ENCODE peak calls at places on chromosomes 11 and 22, in five cellular contexts. Q, M, I, Y and H are unnamed samples.

GRCh38 chr22:17938484-17938924 is 85.9 kb downstream of the MICAL3 start:
- DNase-seq in Q (no peak), M (no peak), I (no peak), Y (no peak), H (no peak)

GRCh38 chr11:9525116-9525515 is 48.4 kb upstream of the WEE1 start:
- DNase-seq in Q (no peak), M (no peak), I (no peak), Y (no peak), H (no peak)

GRCh38 chr11:85759915-85760314 is 51.0 kb downstream of the SYTL2 start:
- DNase-seq in Q (no peak), M (peak), I (no peak), Y (no peak), H (peak)

GRCh38 chr22:29799217-29799680 is 32.1 kb downstream of the UQCR10 start:
- DNase-seq in Q (no peak), M (peak), I (no peak), Y (peak), H (peak)

GRCh38 chr22:44338183-44338812 is 25.5 kb upstream of the SHISAL1 start:
- DNase-seq in Q (no peak), M (no peak), I (no peak), Y (no peak), H (peak)

GRCh38 chr11:3894128-3894731 is 38.8 kb downstream of the STIM1 start:
- DNase-seq in Q (peak), M (no peak), I (no peak), Y (no peak), H (no peak)

GRCh38 chr11:130439160-130439519 is 9.3 kb upstream of the ADAMTS15 start:
- DNase-seq in Q (no peak), M (no peak), I (no peak), Y (no peak), H (no peak)

GRCh38 chr22:39598017-39598965 is 27.7 kb downstream of the CACNA1I start:
- DNase-seq in Q (peak), M (no peak), I (peak), Y (no peak), H (no peak)

GRCh38 chr11:88246680-88247079 is 71.4 kb upstream of the RAB38 start:
- DNase-seq in Q (no peak), M (peak), I (no peak), Y (no peak), H (peak)

GRCh38 chr11:255176-255575 is 18.4 kb downstream of the PSMD13 start:
- DNase-seq in Q (no peak), M (no peak), I (no peak), Y (no peak), H (no peak)

GRCh38 chr11:59680287-59681154 is 11.7 kb upstream of the PATL1 start:
- DNase-seq in Q (peak), M (peak), I (peak), Y (no peak), H (peak)

GRCh38 chr11:79570104-79570503 is 129.3 kb upstream of the TENM4 start:
- DNase-seq in Q (no peak), M (no peak), I (no peak), Y (no peak), H (no peak)

GRCh38 chr11:83713701-83714100 is 427.5 kb upstream of the CCDC90B start:
- DNase-seq in Q (no peak), M (peak), I (no peak), Y (no peak), H (no peak)

GRCh38 chr11:82682003-82682751 is 51.5 kb downstream of the FAM181B start:
- DNase-seq in Q (peak), M (peak), I (no peak), Y (no peak), H (peak)

GRCh38 chr22:43945632-43946390 is 9.4 kb upstream of the SAMM50 start:
- DNase-seq in Q (peak), M (peak), I (peak), Y (no peak), H (peak)

GRCh38 chr22:43230571-43230970 is 43.6 kb upstream of the TTLL12 start:
- DNase-seq in Q (no peak), M (no peak), I (no peak), Y (no peak), H (no peak)

GRCh38 chr11:116180806-116181600 is 591.8 kb downstream of the BUD13 start:
- DNase-seq in Q (no peak), M (no peak), I (no peak), Y (no peak), H (no peak)

GRCh38 chr11:35518766-35519165 is 6.7 kb downstream of the PAMR1 start:
- DNase-seq in Q (no peak), M (peak), I (no peak), Y (no peak), H (peak)

GRCh38 chr11:55895216-55895615 is 12.1 kb downstream of the TRIM51 start:
- DNase-seq in Q (no peak), M (no peak), I (no peak), Y (no peak), H (no peak)

DNA sequence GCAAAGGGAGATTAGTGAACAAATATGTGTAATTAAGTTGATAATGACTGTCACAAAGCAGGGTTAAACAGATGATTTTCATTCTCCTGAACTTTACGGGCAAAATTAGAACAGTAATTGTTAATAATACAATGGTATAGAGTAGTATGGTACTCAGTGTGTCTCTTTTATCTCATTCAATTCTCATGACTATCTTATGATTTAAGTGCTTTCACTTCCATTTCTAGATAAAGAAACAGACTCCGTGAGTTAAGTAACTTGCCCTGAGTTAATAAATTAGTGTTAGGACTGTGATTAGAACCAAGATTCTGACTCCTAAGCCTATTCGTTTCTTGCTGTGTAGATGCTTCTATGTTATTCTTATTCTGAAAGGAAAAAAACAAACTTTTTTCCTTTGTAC is 22.0 kb downstream of the PIH1D2 start:
- DNase-seq in Q (no peak), M (no peak), I (no peak), Y (no peak), H (no peak)
- H3K4me3 ChIP-seq in Q (no peak), M (no peak), I (no peak), Y (no peak), H (no peak)

GRCh38 chr11:110329441-110329840 is 33.0 kb upstream of the RDX start:
- DNase-seq in Q (no peak), M (no peak), I (no peak), Y (no peak), H (no peak)

GRCh38 chr11:110331626-110332025 is 35.2 kb upstream of the RDX start:
- DNase-seq in Q (no peak), M (no peak), I (no peak), Y (no peak), H (no peak)

GRCh38 chr11:110323786-110324185 is 27.4 kb upstream of the RDX start:
- DNase-seq in Q (no peak), M (no peak), I (no peak), Y (no peak), H (no peak)

DNA sequence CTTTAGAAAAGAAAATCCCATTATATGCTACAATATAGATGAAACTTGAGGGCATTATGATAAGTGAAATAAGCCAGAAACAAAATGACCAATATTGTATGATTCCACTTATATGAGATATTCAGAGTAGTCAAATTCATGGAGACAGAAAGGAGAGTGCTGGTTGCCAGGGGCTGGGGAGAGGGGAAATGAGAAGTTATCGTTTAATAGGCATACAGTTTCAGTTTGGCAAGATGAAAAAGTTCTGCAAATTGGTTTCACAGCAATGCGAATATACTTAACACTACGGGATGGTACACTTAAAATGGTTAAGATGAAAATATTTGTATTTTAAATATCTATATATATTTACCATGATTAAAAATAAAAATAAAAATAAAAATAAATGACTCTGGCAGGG is 31.1 kb upstream of the RDX start:
- DNase-seq in Q (no peak), M (no peak), I (no peak), Y (no peak), H (no peak)
- H3K4me3 ChIP-seq in Q (no peak), M (no peak), I (no peak), Y (no peak), H (no peak)

GRCh38 chr11:70826950-70827349 is 425.4 kb downstream of the SHANK2 start:
- DNase-seq in Q (no peak), M (no peak), I (no peak), Y (no peak), H (no peak)
- H3K4me3 ChIP-seq in Q (no peak), M (no peak), I (no peak), Y (peak), H (no peak)

DNA sequence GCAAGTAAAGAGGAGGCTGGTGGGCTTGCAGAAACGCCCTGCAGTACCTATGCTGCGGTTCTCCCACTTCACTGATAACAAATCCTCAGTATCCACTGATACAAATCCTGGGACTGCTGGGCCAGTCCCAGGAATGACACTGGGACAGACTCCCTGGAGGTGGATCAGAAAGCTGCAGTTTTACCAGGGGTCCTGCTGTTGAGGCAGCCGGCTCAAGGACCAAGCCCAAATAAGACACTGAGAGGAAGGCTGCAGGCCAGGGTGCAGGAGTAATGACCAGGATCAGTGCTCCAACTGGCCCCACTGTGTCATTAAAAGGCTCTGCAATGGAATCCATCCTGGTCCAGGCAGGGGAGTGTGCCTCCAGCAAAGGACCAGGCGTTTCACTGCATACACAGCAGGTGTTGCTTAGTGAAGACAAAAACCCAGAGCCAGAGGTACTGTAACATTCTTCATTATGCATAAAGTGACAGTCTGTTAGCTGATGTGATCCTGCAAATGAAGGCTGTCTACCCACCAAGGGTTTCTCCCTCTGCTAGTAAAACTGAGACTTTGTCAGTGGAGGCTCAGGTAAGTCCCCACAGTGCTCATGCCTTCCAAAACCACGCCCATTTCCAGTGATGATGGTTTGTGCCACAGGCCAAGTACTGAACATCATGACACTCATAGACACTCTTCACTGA is 1.4 kb upstream of the C22orf39 start:
- DNase-seq in Q (no peak), M (no peak), I (no peak), Y (no peak), H (no peak)
- H3K4me3 ChIP-seq in Q (peak), M (no peak), I (no peak), Y (no peak), H (no peak)

GRCh38 chr22:50599816-50600454 is 658 bp upstream of the MAPK8IP2 start:
- DNase-seq in Q (peak), M (no peak), I (peak), Y (no peak), H (peak)
- H3K4me3 ChIP-seq in Q (no peak), M (no peak), I (no peak), Y (peak), H (no peak)

GRCh38 chr22:50486561-50487289 is at the start of gene MIOX:
- DNase-seq in Q (no peak), M (no peak), I (no peak), Y (no peak), H (no peak)
- H3K4me3 ChIP-seq in Q (no peak), M (no peak), I (no peak), Y (no peak), H (no peak)

GRCh38 chr11:64027619-64028397 is 7.9 kb upstream of the FLRT1 start:
- DNase-seq in Q (no peak), M (no peak), I (no peak), Y (no peak), H (no peak)
- H3K4me3 ChIP-seq in Q (no peak), M (no peak), I (no peak), Y (peak), H (no peak)

GRCh38 chr22:37804886-37805857 is 2.6 kb upstream of the GCAT start:
- DNase-seq in Q (peak), M (peak), I (peak), Y (peak), H (peak)

GRCh38 chr22:37804502-37804885 is 3.2 kb upstream of the GCAT start:
- DNase-seq in Q (no peak), M (no peak), I (no peak), Y (no peak), H (no peak)

GRCh38 chr22:37807410-37808293 is at the start of gene GCAT:
- DNase-seq in Q (peak), M (peak), I (peak), Y (peak), H (peak)

GRCh38 chr22:37806409-37807338 is 1.1 kb upstream of the GCAT start:
- DNase-seq in Q (no peak), M (peak), I (no peak), Y (no peak), H (peak)

GRCh38 chr22:37805878-37806277 is 1.9 kb upstream of the GCAT start:
- DNase-seq in Q (no peak), M (no peak), I (no peak), Y (no peak), H (no peak)
- H3K4me3 ChIP-seq in Q (peak), M (peak), I (peak), Y (peak), H (no peak)

DNA sequence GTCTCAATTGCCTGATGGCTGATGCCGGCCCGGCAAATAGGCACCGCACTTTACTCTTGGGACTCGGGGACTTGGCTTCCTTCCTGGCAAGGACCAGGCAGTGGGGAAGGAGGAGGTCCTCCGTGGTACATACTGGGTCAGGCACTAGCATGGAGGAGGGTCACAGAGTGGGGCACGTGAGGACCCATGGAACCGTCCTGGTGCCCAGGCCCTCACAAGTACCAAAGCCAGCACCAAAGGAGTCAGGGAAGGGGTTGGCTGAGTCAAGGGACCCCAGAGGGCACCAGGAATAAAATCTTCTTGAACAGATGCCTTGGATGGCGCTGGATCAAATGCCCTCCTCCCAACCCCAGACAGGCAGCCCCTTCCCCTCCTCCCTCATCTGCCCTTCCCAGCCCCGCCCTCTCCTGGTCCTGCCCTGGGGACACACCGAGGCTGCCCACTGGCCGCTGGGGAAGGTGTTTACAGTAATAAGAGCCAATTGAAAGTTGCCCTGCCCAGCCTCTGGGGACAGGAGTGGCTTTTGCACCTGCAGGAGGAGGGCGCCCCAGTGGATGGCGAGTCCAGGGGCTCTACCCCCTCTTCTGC is 5.6 kb upstream of the CARNS1 start:
- DNase-seq in Q (no peak), M (no peak), I (no peak), Y (no peak), H (no peak)
- H3K4me3 ChIP-seq in Q (peak), M (no peak), I (peak), Y (no peak), H (no peak)

GRCh38 chr11:123511037-123511870 is 81.2 kb downstream of the GRAMD1B start:
- DNase-seq in Q (peak), M (peak), I (peak), Y (peak), H (peak)
- H3K4me3 ChIP-seq in Q (no peak), M (no peak), I (no peak), Y (no peak), H (no peak)